ENCODE peak calls at places on chromosomes 7 and 10, in four cellular contexts. U is IMR-90, P is neuronal stem cell, W is H1. Y is an unnamed sample.

GRCh38 chr7:116801092-116801710 is 61.2 kb upstream of the CAPZA2 start:
- DNase-seq in U (peak), P (no peak), W (no peak), Y (peak)

GRCh38 chr7:102125127-102125561 is 161.5 kb upstream of the SH2B2 start:
- DNase-seq in U (peak), P (no peak), W (peak), Y (peak)

GRCh38 chr7:55099086-55099831 is 80.4 kb downstream of the EGFR start:
- DNase-seq in U (peak), P (no peak), W (no peak), Y (no peak)

GRCh38 chr10:59181668-59182067 is 5.2 kb downstream of the PHYHIPL start:
- DNase-seq in U (peak), P (peak), W (no peak), Y (peak)

GRCh38 chr7:114921636-114922150 is at the start of gene MDFIC:
- DNase-seq in U (no peak), P (no peak), W (no peak), Y (no peak)

GRCh38 chr10:79424221-79425073 is 21.0 kb downstream of the ZCCHC24 start:
- DNase-seq in U (peak), P (no peak), W (no peak), Y (no peak)

GRCh38 chr7:13099197-13099795 is 411.9 kb downstream of the ARL4A start:
- DNase-seq in U (peak), P (no peak), W (no peak), Y (peak)

GRCh38 chr7:144834516-144835165 is 1.2 kb downstream of the TPK1 start:
- DNase-seq in U (no peak), P (no peak), W (no peak), Y (no peak)

GRCh38 chr7:46680147-46680546 is 759.1 kb upstream of the IGFBP3 start:
- DNase-seq in U (peak), P (no peak), W (no peak), Y (peak)

GRCh38 chr10:90064295-90064694 is 362.9 kb downstream of the KIF20B start:
- DNase-seq in U (no peak), P (no peak), W (no peak), Y (no peak)

GRCh38 chr7:155961241-155962190 is 149.3 kb upstream of the SHH start:
- DNase-seq in U (no peak), P (no peak), W (no peak), Y (no peak)

GRCh38 chr10:24645784-24646183 is 77.9 kb downstream of the ARHGAP21 start:
- DNase-seq in U (peak), P (no peak), W (no peak), Y (peak)

GRCh38 chr10:103481974-103482531 is 3.0 kb upstream of the CALHM3 start:
- DNase-seq in U (peak), P (no peak), W (no peak), Y (peak)

GRCh38 chr7:127066974-127067373 is 185.8 kb downstream of the GRM8 start:
- DNase-seq in U (no peak), P (no peak), W (no peak), Y (no peak)

GRCh38 chr10:76882245-76882644 is 755.4 kb downstream of the KCNMA1 start:
- DNase-seq in U (no peak), P (no peak), W (no peak), Y (no peak)

GRCh38 chr10:10528563-10528910 is 489.1 kb upstream of the CELF2 start:
- DNase-seq in U (peak), P (no peak), W (no peak), Y (peak)

GRCh38 chr10:69948261-69948660 is 104.4 kb upstream of the MACROH2A2 start:
- DNase-seq in U (no peak), P (no peak), W (no peak), Y (no peak)

GRCh38 chr10:46293832-46294640 is 7.2 kb downstream of the ANTXRL start:
- DNase-seq in U (no peak), P (no peak), W (no peak), Y (no peak)

GRCh38 chr7:82164813-82165212 is 278.8 kb downstream of the CACNA2D1 start:
- DNase-seq in U (peak), P (no peak), W (no peak), Y (peak)

GRCh38 chr7:127535546-127536425 is 49.6 kb downstream of the GCC1 start:
- DNase-seq in U (no peak), P (no peak), W (no peak), Y (no peak)

GRCh38 chr10:1536341-1536740 is 201.0 kb downstream of the ADARB2 start:
- DNase-seq in U (no peak), P (no peak), W (no peak), Y (no peak)

GRCh38 chr7:149302865-149303264 is 40.9 kb downstream of the ZNF783 start:
- DNase-seq in U (no peak), P (no peak), W (no peak), Y (no peak)

GRCh38 chr10:100370976-100371706 is 24.1 kb downstream of the SCD start:
- DNase-seq in U (peak), P (peak), W (peak), Y (peak)

GRCh38 chr10:17607603-17608332 is 9.4 kb downstream of the HACD1 start:
- DNase-seq in U (peak), P (peak), W (no peak), Y (peak)

GRCh38 chr7:40899151-40899550 is 764.3 kb downstream of the SUGCT start:
- DNase-seq in U (no peak), P (no peak), W (no peak), Y (no peak)

GRCh38 chr10:11884706-11885423 is 61.7 kb downstream of the PROSER2 start:
- DNase-seq in U (no peak), P (no peak), W (no peak), Y (no peak)

GRCh38 chr10:106355450-106355849 is 809.1 kb downstream of the SORCS1 start:
- DNase-seq in U (no peak), P (no peak), W (no peak), Y (no peak)

GRCh38 chr10:31268616-31269303 is 50.3 kb upstream of the ZEB1 start:
- DNase-seq in U (no peak), P (no peak), W (no peak), Y (no peak)

GRCh38 chr7:120724448-120724847 is 133.5 kb downstream of the TSPAN12 start:
- DNase-seq in U (no peak), P (no peak), W (no peak), Y (no peak)

GRCh38 chr7:1288390-1288995 is 55.8 kb downstream of the UNCX start:
- DNase-seq in U (no peak), P (no peak), W (no peak), Y (no peak)

GRCh38 chr10:44961931-44962750 is 2.5 kb downstream of the RASSF4 start:
- DNase-seq in U (no peak), P (no peak), W (no peak), Y (no peak)

GRCh38 chr10:63123963-63124362 is 9.2 kb upstream of the NRBF2 start:
- DNase-seq in U (no peak), P (no peak), W (no peak), Y (peak)

GRCh38 chr10:101029520-101030309 is 1.2 kb downstream of the PDZD7 start:
- DNase-seq in U (no peak), P (no peak), W (no peak), Y (no peak)

GRCh38 chr7:125033506-125033905 is 103.9 kb upstream of the POT1 start:
- DNase-seq in U (no peak), P (no peak), W (no peak), Y (no peak)

GRCh38 chr10:80596391-80597257 is 58.9 kb downstream of the SH2D4B start:
- DNase-seq in U (peak), P (peak), W (no peak), Y (peak)

GRCh38 chr7:153193144-153193595 is 433.6 kb downstream of the ACTR3B start:
- DNase-seq in U (no peak), P (peak), W (peak), Y (no peak)

GRCh38 chr10:112218960-112219359 is 35.4 kb upstream of the GPAM start:
- DNase-seq in U (no peak), P (no peak), W (no peak), Y (no peak)

GRCh38 chr10:79269443-79269842 is 77.8 kb upstream of the PPIF start:
- DNase-seq in U (no peak), P (no peak), W (no peak), Y (no peak)

GRCh38 chr10:59805043-59805442 is 51.8 kb upstream of the MRLN start:
- DNase-seq in U (peak), P (peak), W (peak), Y (peak)

GRCh38 chr10:93220315-93221170 is 146.8 kb downstream of the CYP26A1 start:
- DNase-seq in U (no peak), P (no peak), W (no peak), Y (no peak)
- H2BK15ac ChIP-seq in U (no peak), P (no peak), W (no peak), Y (peak)

GRCh38 chr10:102121739-102122372 is 1.7 kb upstream of the LDB1 start:
- DNase-seq in U (peak), P (no peak), W (no peak), Y (peak)
- H2BK15ac ChIP-seq in U (peak), P (peak), W (peak), Y (peak)

DNA sequence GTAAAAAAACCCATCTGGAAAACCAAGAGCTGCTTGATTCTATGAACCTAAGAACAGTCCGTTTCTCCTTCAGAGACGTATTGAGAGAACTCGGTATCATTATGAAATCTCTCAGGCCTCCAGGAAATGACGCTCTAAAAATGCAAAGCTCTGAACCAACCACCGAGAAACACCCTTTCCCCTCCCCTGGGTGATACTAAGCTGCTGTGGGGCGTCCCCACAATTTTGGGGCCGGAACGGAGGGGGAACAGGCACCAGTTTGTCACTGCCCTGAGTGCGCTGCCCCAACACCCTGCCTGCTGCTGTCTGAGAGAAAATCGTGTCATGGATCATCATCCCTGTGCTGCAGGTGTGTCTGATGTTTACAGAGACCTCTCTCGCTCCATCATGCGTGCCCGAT is 509.5 kb downstream of the DNAJB6 start:
- DNase-seq in U (no peak), P (no peak), W (no peak), Y (no peak)
- H2BK15ac ChIP-seq in U (no peak), P (peak), W (no peak), Y (no peak)

DNA sequence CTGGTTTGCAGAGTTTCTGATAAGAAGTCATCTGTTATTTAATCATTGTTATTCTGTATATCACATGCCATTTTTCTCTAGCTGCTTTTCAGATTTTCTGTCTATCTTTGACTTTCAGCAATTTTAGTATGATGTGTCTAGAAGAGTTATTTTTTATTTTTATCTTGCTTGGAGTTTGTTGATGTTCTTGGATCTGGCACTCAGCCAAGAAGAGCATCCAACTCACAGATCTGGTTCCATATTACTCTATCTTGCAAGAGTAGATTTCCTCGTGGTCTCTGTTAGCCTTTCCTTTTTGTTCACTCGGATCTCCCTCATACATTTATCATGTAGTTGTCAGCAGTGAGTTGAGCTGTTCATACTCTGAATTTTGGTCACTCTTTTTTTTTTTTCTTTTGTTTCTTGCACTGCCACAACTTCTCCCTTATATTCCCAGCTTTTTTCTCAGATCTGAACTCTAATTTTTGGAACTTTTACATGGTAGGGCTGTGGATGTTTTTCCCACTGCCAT is 54.8 kb upstream of the CALCR start:
- DNase-seq in U (no peak), P (no peak), W (no peak), Y (peak)
- H2BK15ac ChIP-seq in U (no peak), P (no peak), W (no peak), Y (no peak)

GRCh38 chr7:22793593-22794462 is 28.8 kb downstream of the TOMM7 start:
- DNase-seq in U (peak), P (no peak), W (no peak), Y (no peak)
- H2BK15ac ChIP-seq in U (peak), P (no peak), W (no peak), Y (no peak)

Y was measured in mesenchymal stem cell.